ENCODE peak calls at places on chromosomes 12 and 14, in seven cellular contexts. V is astrocyte, P is heart left ventricle, J is pancreas, W is lower lobe of right lung, Y is psoas muscle, I is uterus. N is an unnamed sample.
A peak's percentile ranks its signal among the peaks of the same experiment; 100 is the strongest.

GRCh38 chr14:55417955-55418354 is 6.3 kb upstream of the ATG14 start:
- DNase-seq in Y (no peak), P (peak; percentile 41), I (no peak), J (no peak), W (no peak), V (no peak), N (no peak)

GRCh38 chr12:96321941-96322340 is 78.3 kb downstream of the CDK17 start:
- DNase-seq in J (no peak), P (no peak), W (no peak), Y (no peak), V (no peak), I (no peak), N (no peak)

GRCh38 chr14:92494512-92494911 is 19.1 kb upstream of the RIN3 start:
- DNase-seq in J (no peak), W (no peak), V (no peak), Y (no peak), I (no peak), P (no peak), N (no peak)

GRCh38 chr12:42798811-42799438 is 209.4 kb upstream of the PRICKLE1 start:
- DNase-seq in W (no peak), V (peak; percentile 80), J (no peak), P (no peak), I (no peak), Y (no peak), N (no peak)

GRCh38 chr14:98433436-98433835 is 838.6 kb downstream of the BCL11B start:
- DNase-seq in P (no peak), I (no peak), J (no peak), V (no peak), Y (no peak), W (no peak), N (no peak)

GRCh38 chr12:14836336-14837210 is 6.8 kb downstream of the ART4 start:
- DNase-seq in I (no peak), W (no peak), P (no peak), Y (no peak), V (peak; percentile 94), J (no peak), N (no peak)

GRCh38 chr14:55136868-55137785 is 8.1 kb downstream of the LGALS3 start:
- DNase-seq in Y (peak; percentile 74), J (no peak), V (peak; percentile 87), W (no peak), I (peak; percentile 80), P (peak; percentile 90), N (peak; percentile 56)

GRCh38 chr14:105525861-105526780 is at the start of gene TMEM121:
- DNase-seq in W (no peak), V (no peak), P (no peak), Y (peak; percentile 58), J (peak; percentile 73), I (peak; percentile 39), N (no peak)

GRCh38 chr14:29352681-29353080 is 575.0 kb downstream of the PRKD1 start:
- DNase-seq in I (no peak), V (no peak), Y (no peak), P (no peak), W (no peak), J (no peak), N (no peak)

GRCh38 chr12:113852695-113853490 is 113.2 kb downstream of the RBM19 start:
- DNase-seq in J (no peak), I (no peak), Y (no peak), P (no peak), V (no peak), W (no peak), N (no peak)

GRCh38 chr14:94474581-94475031 is 1.4 kb downstream of the SERPINA9 start:
- DNase-seq in I (no peak), P (no peak), V (peak; percentile 7), Y (no peak), J (no peak), W (no peak), N (no peak)

GRCh38 chr14:36129181-36129580 is 47.3 kb downstream of the PTCSC3 start:
- DNase-seq in Y (no peak), V (peak; percentile 12), I (no peak), P (no peak), W (no peak), J (no peak), N (no peak)

GRCh38 chr12:124835652-124836410 is 27.8 kb downstream of the SCARB1 start:
- DNase-seq in J (no peak), W (no peak), Y (no peak), I (no peak), P (no peak), V (no peak), N (no peak)

GRCh38 chr14:96267916-96268315 is 11.9 kb downstream of the BDKRB1 start:
- DNase-seq in W (no peak), Y (no peak), I (no peak), P (no peak), J (no peak), V (no peak), N (no peak)

GRCh38 chr14:54364555-54365415 is 32.0 kb upstream of the CDKN3 start:
- DNase-seq in Y (peak; percentile 74), V (peak; percentile 82), W (no peak), J (no peak), I (peak; percentile 21), P (peak; percentile 56), N (no peak)

GRCh38 chr14:65528069-65528468 is 115.5 kb downstream of the FUT8 start:
- DNase-seq in P (no peak), J (no peak), Y (no peak), W (no peak), I (no peak), V (no peak), N (no peak)

GRCh38 chr12:127113945-127114344 is 1153.0 kb upstream of the TMEM132C start:
- DNase-seq in Y (no peak), I (no peak), J (no peak), V (no peak), W (no peak), P (no peak), N (no peak)

GRCh38 chr14:67199016-67199415 is 9.8 kb downstream of the GARIN2 start:
- DNase-seq in W (no peak), J (no peak), P (no peak), V (no peak), Y (no peak), I (no peak), N (no peak)

GRCh38 chr12:2338381-2338780 is 285.6 kb downstream of the CACNA1C start:
- DNase-seq in I (no peak), W (no peak), V (no peak), P (no peak), Y (no peak), J (no peak), N (no peak)

GRCh38 chr14:68908860-68909259 is 70.2 kb downstream of the ACTN1 start:
- DNase-seq in J (no peak), P (no peak), V (no peak), W (peak; percentile 27), I (no peak), Y (no peak), N (no peak)

GRCh38 chr14:91350813-91351507 is 66.7 kb downstream of the CCDC88C start:
- DNase-seq in I (no peak), J (no peak), P (no peak), V (no peak), W (peak; percentile 20), Y (no peak), N (no peak)

GRCh38 chr12:93563807-93564538 is 8.5 kb upstream of the SOCS2 start:
- DNase-seq in Y (no peak), W (no peak), J (no peak), V (peak; percentile 9), I (no peak), P (no peak), N (no peak)

GRCh38 chr12:124862768-124863408 is 776 bp downstream of the SCARB1 start:
- DNase-seq in Y (no peak), P (no peak), V (no peak), I (peak; percentile 21), J (peak; percentile 79), W (no peak), N (no peak)

GRCh38 chr12:132063491-132063890 is 80.6 kb downstream of the DDX51 start:
- DNase-seq in Y (no peak), J (no peak), I (no peak), W (no peak), V (no peak), P (no peak), N (no peak)

GRCh38 chr12:54958048-54958658 is 26.4 kb downstream of the TESPA1 start:
- DNase-seq in V (peak; percentile 38), W (no peak), Y (no peak), I (no peak), J (no peak), P (no peak), N (peak; percentile 9)
- TF ChIP-seq CTCF in V (peak; percentile 81), W (peak; percentile 72), Y (peak; percentile 67), I (peak; percentile 41), J (peak; percentile 42), P (peak; percentile 61), N (peak; percentile 63)

DNA sequence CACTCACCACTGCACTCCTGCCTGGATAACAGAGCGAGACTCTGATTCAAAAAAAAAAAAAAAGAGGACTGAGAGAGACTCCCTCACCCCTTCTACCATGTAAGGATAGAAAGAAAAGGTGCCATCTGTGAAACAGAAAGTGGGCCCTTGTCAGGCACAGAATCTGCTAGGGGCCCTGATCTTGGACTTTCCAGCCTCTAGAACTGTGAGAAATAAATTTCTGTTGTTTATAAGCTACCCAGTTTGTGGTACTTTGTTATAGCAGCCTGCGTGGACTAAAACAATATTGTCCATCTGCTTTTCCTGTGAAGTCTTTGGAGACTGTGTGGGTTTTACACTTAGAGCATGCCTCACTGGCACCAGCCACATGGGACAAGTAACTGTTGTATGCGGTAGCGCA is 52.2 kb upstream of the STON2 start:
- DNase-seq in W (no peak), J (no peak), I (no peak), P (no peak), Y (no peak), V (no peak), N (no peak)
- H3K36me3 ChIP-seq in W (no peaks in the 10 kb centered on the region), J (no peaks in the 10 kb centered on the region), I (no peaks in the 10 kb centered on the region), P (no peaks in the 10 kb centered on the region), Y (no peaks in the 10 kb centered on the region), V (no peaks in the 10 kb centered on the region), N (no peaks in the 10 kb centered on the region)

DNA sequence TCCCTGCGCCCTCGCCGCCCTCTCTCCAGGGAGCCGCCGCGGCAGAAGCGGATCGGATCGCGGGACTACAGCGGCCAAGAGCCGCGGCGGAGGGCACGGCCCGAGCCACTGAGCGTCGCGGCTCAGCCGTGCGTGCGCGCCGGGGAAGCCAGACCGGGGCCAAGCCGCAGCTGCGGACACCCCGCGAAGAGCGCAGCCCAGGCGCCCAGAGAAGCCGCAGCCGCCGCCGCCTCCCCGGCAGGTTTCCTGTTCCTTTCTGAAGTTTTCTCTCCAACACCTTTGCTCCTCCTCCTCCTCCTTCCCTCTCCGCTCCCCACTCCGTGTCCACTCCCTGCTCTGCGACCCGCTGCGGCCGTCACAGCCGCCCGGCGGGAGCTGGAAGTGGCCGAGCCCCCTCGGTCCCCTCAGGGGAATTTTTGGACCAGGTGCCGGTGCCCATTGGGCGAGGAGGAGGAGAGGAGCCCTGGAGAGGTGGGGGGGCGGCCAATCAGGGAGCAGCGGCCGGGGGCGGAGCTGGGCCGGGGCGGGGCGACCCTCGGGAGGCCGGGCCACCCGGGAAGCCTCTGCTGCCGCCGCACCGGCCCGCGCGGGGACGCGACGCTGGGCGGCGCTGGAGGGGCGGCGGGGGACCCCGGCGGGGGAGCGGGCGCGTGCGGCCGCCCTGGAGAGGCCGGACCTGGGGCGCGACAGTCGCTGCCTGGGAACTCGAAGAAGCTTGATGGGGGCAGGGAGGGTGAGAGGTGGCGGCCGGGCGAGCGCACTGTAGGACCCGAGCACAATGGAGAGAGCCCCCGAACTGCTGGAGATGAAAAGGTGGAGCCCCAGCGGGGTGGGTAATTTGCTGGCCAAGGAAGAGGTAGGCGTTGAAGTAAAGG is at the start of gene ITPR2:
- DNase-seq in Y (peak; percentile 96), P (peak; percentile 97), W (peak; percentile 96), I (peak; percentile 94), V (peak; percentile 77), J (peak; percentile 95), N (no peak)
- TF ChIP-seq CTCF in Y (peak; percentile 41), P (peak; percentile 52), W (peak; percentile 28), I (peak; percentile 59), V (no peak), J (no peak), N (no peak)

GRCh38 chr12:6863033-6863432 is 4.3 kb upstream of the TPI1 start:
- DNase-seq in W (no peak), P (no peak), I (no peak), J (peak; percentile 32), Y (no peak), V (no peak), N (no peak)
- H3K36me3 ChIP-seq in W (peaks cover 80% of the 10 kb centered on the region), P (peaks cover 78% of the 10 kb centered on the region), I (no peaks in the 10 kb centered on the region), J (peaks cover 19% of the 10 kb centered on the region), Y (peaks cover 13% of the 10 kb centered on the region), V (peaks cover 35% of the 10 kb centered on the region), N (peaks cover 47% of the 10 kb centered on the region)